ENCODE peak calls at places on chromosomes 4 and X, in ten cellular contexts. C is islet precursor cell; H is substantia nigra; K is occipital lobe; L is activated CD4-positive, alpha-beta T cell treated with anti-CD3 and anti-CD28 coated beads, Interleukin-2, amount 50 U/mL, for 4 hours; U is fibroblast of pulmonary artery; T is Right ventricle myocardium superior; I is globus pallidus; G is COLO829; F is GM10248. J is an unnamed sample.

GRCh38 chrX:30649859-30650258 is 3.4 kb upstream of the GK start:
- DNase-seq in T (no peak), I (no peak), L (no peak), K (no peak), F (peak), C (no peak), G (no peak), U (peak), H (no peak), J (no peak)

GRCh38 chr4:112704322-112704721 is 67.4 kb downstream of the LARP7 start:
- DNase-seq in C (no peak), I (no peak), K (no peak), U (no peak), L (no peak), H (no peak), G (no peak), F (no peak), T (no peak), J (no peak)

GRCh38 chr4:89755210-89755609 is 81.8 kb downstream of the SNCA start:
- DNase-seq in G (no peak), K (no peak), L (no peak), C (no peak), H (no peak), F (no peak), T (no peak), I (no peak), U (peak), J (no peak)

GRCh38 chr4:101846550-101846949 is 56.0 kb downstream of the BANK1 start:
- DNase-seq in I (no peak), L (no peak), U (no peak), C (no peak), G (no peak), H (no peak), K (no peak), T (no peak), F (no peak), J (no peak)

GRCh38 chrX:129347291-129347690 is 176.0 kb downstream of the SMARCA1 start:
- DNase-seq in C (no peak), T (no peak), I (no peak), U (no peak), F (no peak), G (no peak), H (no peak), L (no peak), K (no peak), J (no peak)

GRCh38 chrX:151177141-151178027 is 1.0 kb downstream of the GPR50 start:
- DNase-seq in I (no peak), G (no peak), L (no peak), T (no peak), U (no peak), F (no peak), C (peak), K (no peak), H (no peak), J (no peak)

GRCh38 chrX:70398899-70399298 is 24.2 kb upstream of the GDPD2 start:
- DNase-seq in K (no peak), I (no peak), H (no peak), U (peak), T (no peak), L (no peak), C (no peak), F (no peak), G (no peak), J (no peak)

GRCh38 chrX:82384401-82384800 is 1123.7 kb upstream of the POU3F4 start:
- DNase-seq in C (no peak), L (no peak), I (no peak), G (no peak), F (no peak), U (no peak), K (no peak), T (no peak), H (no peak), J (no peak)

GRCh38 chr4:80094191-80094590 is 21.2 kb upstream of the ANTXR2 start:
- DNase-seq in I (no peak), T (no peak), K (no peak), L (no peak), G (no peak), U (peak), C (no peak), F (no peak), H (no peak), J (no peak)

GRCh38 chr4:147430111-147430510 is 50.8 kb upstream of the EDNRA start:
- DNase-seq in I (no peak), T (no peak), G (no peak), K (no peak), L (no peak), C (no peak), U (no peak), H (no peak), F (no peak), J (no peak)

GRCh38 chrX:12239356-12240082 is 101.2 kb downstream of the FRMPD4 start:
- DNase-seq in T (no peak), F (no peak), K (no peak), U (no peak), C (no peak), H (no peak), I (no peak), L (no peak), G (no peak), J (no peak)

GRCh38 chr4:113768952-113769351 is 7.4 kb upstream of the CAMK2D start:
- DNase-seq in T (no peak), F (no peak), K (no peak), U (no peak), H (no peak), I (no peak), C (no peak), G (no peak), L (no peak), J (no peak)

GRCh38 chr4:80452055-80452454 is 116.5 kb downstream of the CFAP299 start:
- DNase-seq in L (no peak), G (no peak), F (no peak), I (no peak), T (no peak), C (no peak), K (no peak), U (no peak), H (no peak), J (no peak)

GRCh38 chr4:56055991-56056390 is 107.2 kb downstream of the CEP135 start:
- DNase-seq in U (no peak), C (no peak), K (no peak), I (no peak), L (no peak), H (no peak), F (no peak), T (no peak), G (no peak), J (no peak)

GRCh38 chr4:7132730-7133582 is 59.4 kb upstream of the SORCS2 start:
- DNase-seq in C (no peak), T (no peak), F (no peak), H (no peak), I (no peak), U (no peak), L (no peak), G (no peak), K (no peak), J (no peak)

GRCh38 chr4:143282170-143282760 is 54.4 kb upstream of the GAB1 start:
- DNase-seq in K (no peak), T (peak), L (no peak), F (no peak), G (no peak), I (no peak), H (no peak), U (no peak), C (no peak), J (no peak)

GRCh38 chrX:135697614-135698013 is 15.8 kb upstream of the CT45A1 start:
- DNase-seq in U (no peak), G (no peak), C (no peak), L (no peak), H (no peak), F (no peak), T (no peak), K (no peak), I (no peak), J (no peak)

GRCh38 chrX:13587791-13588477 is 18.5 kb downstream of the EGFL6 start:
- DNase-seq in H (no peak), U (no peak), F (no peak), K (no peak), T (no peak), C (no peak), I (no peak), G (no peak), L (no peak), J (no peak)

GRCh38 chr4:189313861-189314513 is 626.7 kb upstream of the FRG1 start:
- DNase-seq in T (no peak), G (no peak), H (no peak), C (no peak), F (no peak), I (no peak), K (no peak), U (no peak), L (no peak), J (no peak)

GRCh38 chrX:112819013-112819635 is 21.5 kb downstream of the AMOT start:
- DNase-seq in T (no peak), F (no peak), U (peak), L (no peak), I (no peak), G (no peak), K (no peak), H (no peak), C (no peak), J (no peak)

GRCh38 chr4:54082168-54082567 is 17.8 kb upstream of the CHIC2 start:
- DNase-seq in L (no peak), F (no peak), C (peak), K (no peak), T (no peak), U (peak), G (peak), H (no peak), I (no peak), J (no peak)

GRCh38 chr4:6470502-6471302 is 1.7 kb downstream of the PPP2R2C start:
- DNase-seq in C (peak), G (no peak), I (peak), H (peak), U (peak), T (peak), L (no peak), K (peak), F (no peak), J (peak)

GRCh38 chrX:3713937-3714434 is 537 bp upstream of the PRKX start:
- DNase-seq in C (peak), F (no peak), T (no peak), U (no peak), H (no peak), K (no peak), G (no peak), I (no peak), L (no peak), J (no peak)

GRCh38 chr4:42397256-42397634 is at the start of gene SHISA3:
- DNase-seq in F (peak), H (no peak), C (peak), I (no peak), U (peak), T (peak), L (no peak), K (no peak), G (no peak), J (no peak)

GRCh38 chr4:8269535-8270417 is at the start of gene HTRA3:
- DNase-seq in T (peak), L (no peak), K (no peak), H (no peak), U (peak), F (no peak), G (no peak), I (no peak), C (peak), J (no peak)

GRCh38 chrX:7083468-7084396 is 63.8 kb upstream of the STS start:
- DNase-seq in H (no peak), K (no peak), C (peak), T (no peak), L (peak), F (peak), I (no peak), G (peak), U (peak), J (no peak)

GRCh38 chr4:95798003-95798402 is 41.9 kb upstream of the PDHA2 start:
- DNase-seq in F (no peak), H (no peak), C (no peak), G (no peak), T (no peak), L (no peak), U (no peak), K (peak), I (no peak), J (no peak)

GRCh38 chr4:117941611-117942010 is 92.7 kb upstream of the NDST3 start:
- DNase-seq in T (no peak), I (no peak), U (no peak), L (no peak), C (no peak), G (no peak), H (no peak), F (no peak), K (no peak), J (no peak)

GRCh38 chrX:53481093-53481492 is 46.9 kb upstream of the HSD17B10 start:
- DNase-seq in K (no peak), G (no peak), C (no peak), U (no peak), I (no peak), F (no peak), H (no peak), L (no peak), T (no peak), J (no peak)

GRCh38 chr4:109730294-109731051 is 603 bp upstream of the PLA2G12A start:
- DNase-seq in C (peak), U (peak), G (peak), L (no peak), K (peak), T (peak), I (no peak), H (peak), F (no peak), J (no peak)

GRCh38 chr4:111781611-111782010 is 363.6 kb upstream of the FAM241A start:
- DNase-seq in U (no peak), T (no peak), H (no peak), L (no peak), G (no peak), I (no peak), K (no peak), F (no peak), C (peak), J (no peak)

GRCh38 chr4:81405900-81406401 is 65.8 kb downstream of the RASGEF1B start:
- DNase-seq in L (no peak), U (peak), T (no peak), F (peak), H (peak), K (no peak), G (peak), I (peak), C (no peak), J (no peak)

J was measured in head of caudate nucleus.